ENCODE peak calls at places on chromosome X, in nine cellular contexts. K, E, P, L, O, F, I, T and X are unnamed samples.

GRCh38 chrX:41184312-41184711 is 99.1 kb downstream of the USP9X start:
- DNase-seq in K (no peak), E (no peak), P (no peak), L (no peak), O (no peak), F (no peak), I (no peak), T (no peak), X (no peak)

GRCh38 chrX:48942895-48943294 is 14.5 kb downstream of the OTUD5 start:
- DNase-seq in K (no peak), E (no peak), P (no peak), L (no peak), O (no peak), F (no peak), I (no peak), T (no peak), X (no peak)

GRCh38 chrX:114611018-114611619 is 27.2 kb downstream of the HTR2C start:
- DNase-seq in K (peak; percentile 14), E (no peak), P (peak; percentile 20), L (peak; percentile 38), O (no peak), F (peak; percentile 34), I (no peak), T (peak; percentile 43), X (peak; percentile 15)

GRCh38 chrX:136866337-136867095 is 14.0 kb downstream of the RBMX start:
- DNase-seq in K (no peak), E (no peak), P (no peak), L (no peak), O (no peak), F (no peak), I (no peak), T (no peak), X (no peak)

GRCh38 chrX:151828434-151829080 is 84.1 kb upstream of the MAGEA4 start:
- DNase-seq in K (no peak), E (no peak), P (no peak), L (no peak), O (no peak), F (no peak), I (no peak), T (no peak), X (no peak)

GRCh38 chrX:9878141-9878875 is 88.8 kb upstream of the CLDN34 start:
- DNase-seq in K (no peak), E (no peak), P (no peak), L (no peak), O (no peak), F (no peak), I (no peak), T (no peak), X (no peak)

GRCh38 chrX:96314974-96315373 is 369.7 kb upstream of the DIAPH2 start:
- DNase-seq in K (no peak), E (no peak), P (no peak), L (no peak), O (no peak), F (no peak), I (no peak), T (no peak), X (no peak)

GRCh38 chrX:121858867-121859647 is 811.6 kb downstream of the GLUD2 start:
- DNase-seq in K (no peak), E (no peak), P (no peak), L (no peak), O (no peak), F (no peak), I (no peak), T (no peak), X (no peak)

GRCh38 chrX:109697855-109698254 is 35.2 kb downstream of the ACSL4 start:
- DNase-seq in K (no peak), E (no peak), P (no peak), L (no peak), O (no peak), F (no peak), I (no peak), T (no peak), X (no peak)

GRCh38 chrX:65196758-65197371 is 220.6 kb upstream of the ZC4H2 start:
- DNase-seq in K (no peak), E (no peak), P (peak; percentile 70), L (peak; percentile 87), O (no peak), F (no peak), I (no peak), T (no peak), X (peak; percentile 38)

GRCh38 chrX:46634577-46634976 is 61.0 kb downstream of the CHST7 start:
- DNase-seq in K (no peak), E (no peak), P (no peak), L (no peak), O (no peak), F (no peak), I (no peak), T (no peak), X (no peak)

GRCh38 chrX:79270401-79270800 is 96.7 kb downstream of the ITM2A start:
- DNase-seq in K (no peak), E (peak; percentile 37), P (peak; percentile 45), L (peak; percentile 36), O (no peak), F (no peak), I (peak; percentile 51), T (no peak), X (no peak)

GRCh38 chrX:101658661-101659477 is 781 bp downstream of the ARMCX2 start:
- DNase-seq in K (no peak), E (peak; percentile 23), P (peak; percentile 79), L (peak; percentile 83), O (no peak), F (no peak), I (peak; percentile 32), T (peak; percentile 73), X (peak; percentile 28)

DNA sequence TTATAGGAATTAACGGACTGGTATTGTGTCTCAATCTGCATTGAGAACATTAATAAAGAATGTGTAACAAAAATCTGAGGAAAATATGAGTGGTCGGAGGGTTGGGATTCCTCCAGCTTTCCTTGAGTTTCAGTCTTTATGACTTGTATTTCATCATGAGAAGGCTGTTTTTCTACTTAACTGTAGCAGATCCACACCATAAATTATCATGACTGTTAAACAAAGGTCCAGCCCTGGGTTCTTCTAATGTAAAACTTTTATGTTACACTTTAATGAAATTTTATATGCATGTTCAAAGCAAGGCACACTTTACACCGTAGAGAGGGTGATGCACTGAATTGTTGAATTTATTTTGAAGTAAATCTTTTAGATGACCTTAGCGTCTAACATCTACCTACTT is 7.0 kb downstream of the AFF2 start:
- DNase-seq in K (no peak), E (no peak), P (no peak), L (no peak), O (no peak), F (no peak), I (no peak), T (no peak), X (no peak)
- TF ChIP-seq CTCF in K (no peak), E (no peak), P (no peak), L (no peak), O (no peak), F (no peak), I (no peak), T (no peak), X (no peak)

GRCh38 chrX:149881081-149881711 is at the start of gene MAGEA8:
- DNase-seq in K (no peak), E (no peak), P (peak; percentile 55), L (no peak), O (no peak), F (no peak), I (no peak), T (no peak), X (no peak)
- TF ChIP-seq CTCF in K (no peak), E (no peak), P (peak; percentile 46), L (no peak), O (no peak), F (peak; percentile 43), I (no peak), T (no peak), X (peak; percentile 12)

GRCh38 chrX:38220936-38221386 is 290 bp upstream of the SRPX start:
- DNase-seq in K (no peak), E (no peak), P (no peak), L (no peak), O (no peak), F (no peak), I (no peak), T (no peak), X (no peak)

GRCh38 chrX:38224160-38224559 is 3.5 kb upstream of the SRPX start:
- DNase-seq in K (no peak), E (no peak), P (no peak), L (no peak), O (no peak), F (no peak), I (no peak), T (no peak), X (no peak)

GRCh38 chrX:38216642-38217041 is 4.0 kb downstream of the SRPX start:
- DNase-seq in K (no peak), E (no peak), P (no peak), L (no peak), O (no peak), F (no peak), I (no peak), T (no peak), X (no peak)

GRCh38 chrX:38221391-38221929 is 789 bp upstream of the SRPX start:
- DNase-seq in K (no peak), E (no peak), P (no peak), L (no peak), O (no peak), F (no peak), I (no peak), T (no peak), X (no peak)

DNA sequence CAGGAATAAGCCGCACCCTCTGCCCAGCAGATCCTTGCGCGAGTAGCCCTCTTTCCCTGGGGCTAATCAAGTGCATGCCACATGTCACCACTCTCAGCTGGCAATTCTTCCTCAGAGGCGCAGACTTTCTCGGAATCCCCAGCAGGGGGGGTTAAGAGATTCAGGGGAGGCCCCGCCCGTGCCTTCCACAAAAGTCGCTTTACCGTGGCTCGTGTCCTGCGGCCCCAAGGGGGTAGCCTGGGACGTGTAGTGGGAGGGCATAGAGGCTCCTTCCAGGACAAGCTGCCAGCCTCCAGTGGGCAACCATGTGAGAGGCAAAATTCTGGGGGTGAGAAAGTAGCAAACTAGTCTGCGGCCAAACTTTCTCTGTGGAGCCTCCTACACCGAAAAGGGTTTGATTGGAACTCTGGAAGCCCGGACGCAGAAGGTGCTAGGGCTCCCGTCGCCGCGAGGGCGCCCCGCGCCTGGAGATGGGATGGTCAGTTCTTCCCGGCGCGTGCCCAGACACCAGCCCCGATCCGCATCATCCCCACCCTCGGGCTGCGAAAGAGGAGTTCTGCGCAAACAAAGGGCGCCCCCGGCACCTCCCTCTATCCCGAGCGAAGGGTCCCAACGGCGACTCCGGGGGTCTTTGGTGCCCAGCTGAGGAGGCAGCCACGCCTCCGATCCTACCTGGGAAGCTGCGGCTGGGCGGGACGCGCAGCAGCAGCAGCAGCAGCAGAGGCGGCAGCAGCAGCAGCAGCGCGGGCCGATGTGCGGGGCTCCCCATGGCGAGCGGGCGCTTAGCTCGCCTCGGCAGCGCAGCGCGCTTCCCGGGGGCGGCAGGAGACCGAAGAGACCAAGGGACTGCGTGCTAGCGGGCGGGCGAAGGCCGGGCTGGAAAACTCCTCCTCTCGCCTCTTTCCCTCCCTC is at the start of gene SRPX:
- DNase-seq in K (peak; percentile 46), E (no peak), P (peak; percentile 37), L (peak; percentile 53), O (no peak), F (peak; percentile 41), I (no peak), T (no peak), X (peak; percentile 14)
- TF ChIP-seq CTCF in K (peak; percentile 37), E (no peak), P (no peak), L (no peak), O (no peak), F (peak; percentile 10), I (no peak), T (no peak), X (peak; percentile 28)

DNA sequence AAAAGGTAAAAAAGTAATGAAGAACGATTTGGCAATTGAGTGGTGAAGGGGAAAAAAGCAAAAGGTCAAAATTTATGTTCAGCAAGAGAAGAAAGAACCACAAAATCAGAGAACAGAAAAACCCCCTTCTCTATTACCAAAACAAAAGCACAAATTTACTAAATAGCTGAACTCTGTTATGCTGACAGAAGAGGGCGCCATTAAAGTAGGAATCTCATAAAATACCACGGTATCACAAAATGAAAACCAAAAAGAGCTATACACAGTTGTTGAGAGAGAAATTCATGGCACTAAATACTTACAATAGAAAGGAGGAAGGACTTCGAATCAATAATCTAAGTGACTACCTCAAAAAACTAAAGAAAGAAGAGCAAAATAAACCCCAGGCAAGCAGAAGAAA is 69.6 kb upstream of the CXorf66 start:
- DNase-seq in K (no peak), E (no peak), P (no peak), L (no peak), O (no peak), F (no peak), I (no peak), T (no peak), X (no peak)
- TF ChIP-seq CTCF in K (no peak), E (no peak), P (no peak), L (no peak), O (no peak), F (peak; percentile 53), I (no peak), T (no peak), X (peak; percentile 68)